ENCODE peak calls at places on chromosomes 12 and 14, in six cellular contexts. One of them, this sample, is unnamed.

GRCh38 chr12:65229441-65229840 is 49.0 kb upstream of the MSRB3 start:
- DNase-seq in non-pigmented ciliary epithelial cell: peak; percentile 57
- DNase-seq in activated naive CD8-positive, alpha-beta T cell treated with anti-CD3 and anti-CD28 coated beads, Interleukin-2, amount 50 U/mL, for 24 hours: no peak
- DNase-seq in stimulated activated CD4-positive, alpha-beta T cell treated with anti-CD3 and anti-CD28 coated beads, Interleukin-15, amount 100 ng/mL, for 1 hour: no peak
- DNase-seq in NAMALWA: no peak
- DNase-seq in NCI-H345: no peak
- DNase-seq in this sample: peak; percentile 54

GRCh38 chr12:77133566-77133965 is 68.2 kb upstream of the E2F7 start:
- DNase-seq in non-pigmented ciliary epithelial cell: no peak
- DNase-seq in activated naive CD8-positive, alpha-beta T cell treated with anti-CD3 and anti-CD28 coated beads, Interleukin-2, amount 50 U/mL, for 24 hours: peak; percentile 3
- DNase-seq in NCI-H345: no peak
- DNase-seq in NAMALWA: peak; percentile 43
- DNase-seq in stimulated activated CD4-positive, alpha-beta T cell treated with anti-CD3 and anti-CD28 coated beads, Interleukin-15, amount 100 ng/mL, for 1 hour: no peak
- DNase-seq in this sample: peak; percentile 46

GRCh38 chr12:110245278-110245868 is 35.7 kb upstream of the ATP2A2 start:
- DNase-seq in NCI-H345: no peak
- DNase-seq in activated naive CD8-positive, alpha-beta T cell treated with anti-CD3 and anti-CD28 coated beads, Interleukin-2, amount 50 U/mL, for 24 hours: peak; percentile 29
- DNase-seq in NAMALWA: peak; percentile 72
- DNase-seq in non-pigmented ciliary epithelial cell: no peak
- DNase-seq in stimulated activated CD4-positive, alpha-beta T cell treated with anti-CD3 and anti-CD28 coated beads, Interleukin-15, amount 100 ng/mL, for 1 hour: peak; percentile 36
- DNase-seq in this sample: no peak

GRCh38 chr12:24937553-24938244 is 11.2 kb downstream of the BCAT1 start:
- DNase-seq in NCI-H345: no peak
- DNase-seq in activated naive CD8-positive, alpha-beta T cell treated with anti-CD3 and anti-CD28 coated beads, Interleukin-2, amount 50 U/mL, for 24 hours: no peak
- DNase-seq in stimulated activated CD4-positive, alpha-beta T cell treated with anti-CD3 and anti-CD28 coated beads, Interleukin-15, amount 100 ng/mL, for 1 hour: no peak
- DNase-seq in non-pigmented ciliary epithelial cell: no peak
- DNase-seq in NAMALWA: no peak
- DNase-seq in this sample: no peak

GRCh38 chr12:52655251-52655650 is 3.2 kb upstream of the KRT2 start:
- DNase-seq in non-pigmented ciliary epithelial cell: no peak
- DNase-seq in stimulated activated CD4-positive, alpha-beta T cell treated with anti-CD3 and anti-CD28 coated beads, Interleukin-15, amount 100 ng/mL, for 1 hour: no peak
- DNase-seq in NAMALWA: no peak
- DNase-seq in NCI-H345: no peak
- DNase-seq in activated naive CD8-positive, alpha-beta T cell treated with anti-CD3 and anti-CD28 coated beads, Interleukin-2, amount 50 U/mL, for 24 hours: no peak
- DNase-seq in this sample: no peak

GRCh38 chr12:3437986-3438385 is 53.0 kb upstream of the PRMT8 start:
- DNase-seq in non-pigmented ciliary epithelial cell: no peak
- DNase-seq in stimulated activated CD4-positive, alpha-beta T cell treated with anti-CD3 and anti-CD28 coated beads, Interleukin-15, amount 100 ng/mL, for 1 hour: no peak
- DNase-seq in activated naive CD8-positive, alpha-beta T cell treated with anti-CD3 and anti-CD28 coated beads, Interleukin-2, amount 50 U/mL, for 24 hours: no peak
- DNase-seq in NAMALWA: no peak
- DNase-seq in NCI-H345: no peak
- DNase-seq in this sample: no peak

GRCh38 chr14:54805521-54806322 is 96.9 kb downstream of the GCH1 start:
- DNase-seq in NCI-H345: peak; percentile 75
- DNase-seq in stimulated activated CD4-positive, alpha-beta T cell treated with anti-CD3 and anti-CD28 coated beads, Interleukin-15, amount 100 ng/mL, for 1 hour: peak; percentile 62
- DNase-seq in NAMALWA: peak; percentile 71
- DNase-seq in non-pigmented ciliary epithelial cell: peak; percentile 13
- DNase-seq in activated naive CD8-positive, alpha-beta T cell treated with anti-CD3 and anti-CD28 coated beads, Interleukin-2, amount 50 U/mL, for 24 hours: peak; percentile 86
- DNase-seq in this sample: peak; percentile 62

GRCh38 chr14:75553157-75553556 is 25.3 kb upstream of the FLVCR2 start:
- DNase-seq in activated naive CD8-positive, alpha-beta T cell treated with anti-CD3 and anti-CD28 coated beads, Interleukin-2, amount 50 U/mL, for 24 hours: no peak
- DNase-seq in NCI-H345: no peak
- DNase-seq in non-pigmented ciliary epithelial cell: no peak
- DNase-seq in stimulated activated CD4-positive, alpha-beta T cell treated with anti-CD3 and anti-CD28 coated beads, Interleukin-15, amount 100 ng/mL, for 1 hour: no peak
- DNase-seq in NAMALWA: no peak
- DNase-seq in this sample: no peak

GRCh38 chr12:129716825-129717224 is 187.0 kb downstream of the TMEM132D start:
- DNase-seq in activated naive CD8-positive, alpha-beta T cell treated with anti-CD3 and anti-CD28 coated beads, Interleukin-2, amount 50 U/mL, for 24 hours: no peak
- DNase-seq in non-pigmented ciliary epithelial cell: no peak
- DNase-seq in NCI-H345: no peak
- DNase-seq in stimulated activated CD4-positive, alpha-beta T cell treated with anti-CD3 and anti-CD28 coated beads, Interleukin-15, amount 100 ng/mL, for 1 hour: no peak
- DNase-seq in NAMALWA: no peak
- DNase-seq in this sample: no peak

GRCh38 chr12:19129486-19130223 is at the start of gene PLEKHA5:
- DNase-seq in NAMALWA: no peak
- DNase-seq in activated naive CD8-positive, alpha-beta T cell treated with anti-CD3 and anti-CD28 coated beads, Interleukin-2, amount 50 U/mL, for 24 hours: peak; percentile 47
- DNase-seq in NCI-H345: peak; percentile 81
- DNase-seq in stimulated activated CD4-positive, alpha-beta T cell treated with anti-CD3 and anti-CD28 coated beads, Interleukin-15, amount 100 ng/mL, for 1 hour: peak; percentile 2
- DNase-seq in non-pigmented ciliary epithelial cell: no peak
- DNase-seq in this sample: no peak

GRCh38 chr12:12747281-12747680 is 30.1 kb downstream of the CDKN1B start:
- DNase-seq in NCI-H345: no peak
- DNase-seq in NAMALWA: no peak
- DNase-seq in non-pigmented ciliary epithelial cell: no peak
- DNase-seq in stimulated activated CD4-positive, alpha-beta T cell treated with anti-CD3 and anti-CD28 coated beads, Interleukin-15, amount 100 ng/mL, for 1 hour: no peak
- DNase-seq in activated naive CD8-positive, alpha-beta T cell treated with anti-CD3 and anti-CD28 coated beads, Interleukin-2, amount 50 U/mL, for 24 hours: no peak
- DNase-seq in this sample: no peak

GRCh38 chr12:86228656-86229055 is 27.5 kb downstream of the MGAT4C start:
- DNase-seq in NCI-H345: no peak
- DNase-seq in activated naive CD8-positive, alpha-beta T cell treated with anti-CD3 and anti-CD28 coated beads, Interleukin-2, amount 50 U/mL, for 24 hours: no peak
- DNase-seq in non-pigmented ciliary epithelial cell: no peak
- DNase-seq in stimulated activated CD4-positive, alpha-beta T cell treated with anti-CD3 and anti-CD28 coated beads, Interleukin-15, amount 100 ng/mL, for 1 hour: no peak
- DNase-seq in NAMALWA: no peak
- DNase-seq in this sample: no peak

GRCh38 chr12:21894792-21895392 is 46.3 kb downstream of the ABCC9 start:
- DNase-seq in stimulated activated CD4-positive, alpha-beta T cell treated with anti-CD3 and anti-CD28 coated beads, Interleukin-15, amount 100 ng/mL, for 1 hour: no peak
- DNase-seq in NCI-H345: no peak
- DNase-seq in non-pigmented ciliary epithelial cell: no peak
- DNase-seq in NAMALWA: no peak
- DNase-seq in activated naive CD8-positive, alpha-beta T cell treated with anti-CD3 and anti-CD28 coated beads, Interleukin-2, amount 50 U/mL, for 24 hours: no peak
- DNase-seq in this sample: no peak